ENCODE peak calls at places on chromosomes 16 and 17, in seven cellular contexts. One of them, this sample, is unnamed.

GRCh38 chr17:35577826-35578194 is 561 bp downstream of the PEX12 start:
- DNase-seq in left kidney: peak; percentile 70
- DNase-seq in germinal center: peak; percentile 11
- DNase-seq in HFF-Myc: no peak
- DNase-seq in activated CD8-positive, alpha-beta memory T cell treated with anti-CD3 and anti-CD28 coated beads for 4 hours: no peak
- DNase-seq in activated effector memory CD4-positive, alpha-beta T cell treated with anti-CD3 and anti-CD28 coated beads, Interleukin-2, amount 50 U/mL, for 16 hours: no peak
- DNase-seq in ovary: no peak
- DNase-seq in this sample: no peak

GRCh38 chr16:54152362-54153239 is 134.0 kb downstream of the IRX3 start:
- DNase-seq in ovary: no peak
- DNase-seq in activated CD8-positive, alpha-beta memory T cell treated with anti-CD3 and anti-CD28 coated beads for 4 hours: no peak
- DNase-seq in HFF-Myc: no peak
- DNase-seq in activated effector memory CD4-positive, alpha-beta T cell treated with anti-CD3 and anti-CD28 coated beads, Interleukin-2, amount 50 U/mL, for 16 hours: no peak
- DNase-seq in germinal center: no peak
- DNase-seq in left kidney: no peak
- DNase-seq in this sample: no peak

GRCh38 chr17:61018938-61019337 is 341.3 kb downstream of the BCAS3 start:
- DNase-seq in left kidney: no peak
- DNase-seq in germinal center: no peak
- DNase-seq in HFF-Myc: no peak
- DNase-seq in activated effector memory CD4-positive, alpha-beta T cell treated with anti-CD3 and anti-CD28 coated beads, Interleukin-2, amount 50 U/mL, for 16 hours: no peak
- DNase-seq in activated CD8-positive, alpha-beta memory T cell treated with anti-CD3 and anti-CD28 coated beads for 4 hours: no peak
- DNase-seq in ovary: no peak
- DNase-seq in this sample: no peak

GRCh38 chr16:83631006-83631405 is 176.8 kb upstream of the HSBP1 start:
- DNase-seq in left kidney: no peak
- DNase-seq in HFF-Myc: no peak
- DNase-seq in activated CD8-positive, alpha-beta memory T cell treated with anti-CD3 and anti-CD28 coated beads for 4 hours: no peak
- DNase-seq in ovary: no peak
- DNase-seq in activated effector memory CD4-positive, alpha-beta T cell treated with anti-CD3 and anti-CD28 coated beads, Interleukin-2, amount 50 U/mL, for 16 hours: no peak
- DNase-seq in germinal center: no peak
- DNase-seq in this sample: no peak

GRCh38 chr17:57925361-57925990 is 29.7 kb downstream of the CUEDC1 start:
- DNase-seq in activated CD8-positive, alpha-beta memory T cell treated with anti-CD3 and anti-CD28 coated beads for 4 hours: no peak
- DNase-seq in activated effector memory CD4-positive, alpha-beta T cell treated with anti-CD3 and anti-CD28 coated beads, Interleukin-2, amount 50 U/mL, for 16 hours: no peak
- DNase-seq in HFF-Myc: no peak
- DNase-seq in germinal center: no peak
- DNase-seq in ovary: no peak
- DNase-seq in left kidney: peak; percentile 35
- DNase-seq in this sample: no peak

GRCh38 chr16:74862743-74863244 is 88.2 kb upstream of the FA2H start:
- DNase-seq in ovary: no peak
- DNase-seq in left kidney: peak; percentile 69
- DNase-seq in germinal center: peak; percentile 61
- DNase-seq in HFF-Myc: peak; percentile 27
- DNase-seq in activated effector memory CD4-positive, alpha-beta T cell treated with anti-CD3 and anti-CD28 coated beads, Interleukin-2, amount 50 U/mL, for 16 hours: no peak
- DNase-seq in activated CD8-positive, alpha-beta memory T cell treated with anti-CD3 and anti-CD28 coated beads for 4 hours: no peak
- DNase-seq in this sample: peak; percentile 80

GRCh38 chr17:304461-304860 is 48.1 kb downstream of the RPH3AL start:
- DNase-seq in HFF-Myc: no peak
- DNase-seq in activated CD8-positive, alpha-beta memory T cell treated with anti-CD3 and anti-CD28 coated beads for 4 hours: no peak
- DNase-seq in ovary: peak; percentile 51
- DNase-seq in germinal center: no peak
- DNase-seq in activated effector memory CD4-positive, alpha-beta T cell treated with anti-CD3 and anti-CD28 coated beads, Interleukin-2, amount 50 U/mL, for 16 hours: no peak
- DNase-seq in left kidney: peak; percentile 79
- DNase-seq in this sample: no peak

GRCh38 chr17:77433385-77434135 is 292.8 kb downstream of the SEC14L1 start:
- DNase-seq in germinal center: no peak
- DNase-seq in left kidney: peak; percentile 71
- DNase-seq in HFF-Myc: no peak
- DNase-seq in ovary: peak; percentile 64
- DNase-seq in activated CD8-positive, alpha-beta memory T cell treated with anti-CD3 and anti-CD28 coated beads for 4 hours: no peak
- DNase-seq in activated effector memory CD4-positive, alpha-beta T cell treated with anti-CD3 and anti-CD28 coated beads, Interleukin-2, amount 50 U/mL, for 16 hours: peak; percentile 77
- DNase-seq in this sample: peak; percentile 79

GRCh38 chr17:17228521-17229279 is 8.3 kb downstream of the FLCN start:
- DNase-seq in activated CD8-positive, alpha-beta memory T cell treated with anti-CD3 and anti-CD28 coated beads for 4 hours: no peak
- DNase-seq in left kidney: no peak
- DNase-seq in germinal center: no peak
- DNase-seq in ovary: no peak
- DNase-seq in HFF-Myc: no peak
- DNase-seq in activated effector memory CD4-positive, alpha-beta T cell treated with anti-CD3 and anti-CD28 coated beads, Interleukin-2, amount 50 U/mL, for 16 hours: no peak
- DNase-seq in this sample: no peak

GRCh38 chr16:29710227-29711219 is 31.5 kb downstream of the QPRT start:
- DNase-seq in HFF-Myc: peak; percentile 61
- DNase-seq in activated CD8-positive, alpha-beta memory T cell treated with anti-CD3 and anti-CD28 coated beads for 4 hours: no peak
- DNase-seq in left kidney: peak; percentile 83
- DNase-seq in germinal center: peak; percentile 70
- DNase-seq in ovary: no peak
- DNase-seq in activated effector memory CD4-positive, alpha-beta T cell treated with anti-CD3 and anti-CD28 coated beads, Interleukin-2, amount 50 U/mL, for 16 hours: peak; percentile 65
- DNase-seq in this sample: peak; percentile 66

GRCh38 chr16:50458694-50459271 is 89.4 kb upstream of the NKD1 start:
- DNase-seq in left kidney: no peak
- DNase-seq in ovary: no peak
- DNase-seq in activated CD8-positive, alpha-beta memory T cell treated with anti-CD3 and anti-CD28 coated beads for 4 hours: no peak
- DNase-seq in germinal center: no peak
- DNase-seq in HFF-Myc: no peak
- DNase-seq in activated effector memory CD4-positive, alpha-beta T cell treated with anti-CD3 and anti-CD28 coated beads, Interleukin-2, amount 50 U/mL, for 16 hours: peak; percentile 39
- DNase-seq in this sample: no peak

GRCh38 chr17:77750427-77751043 is 208.0 kb upstream of the TNRC6C start:
- DNase-seq in HFF-Myc: no peak
- DNase-seq in ovary: no peak
- DNase-seq in activated effector memory CD4-positive, alpha-beta T cell treated with anti-CD3 and anti-CD28 coated beads, Interleukin-2, amount 50 U/mL, for 16 hours: peak; percentile 25
- DNase-seq in left kidney: no peak
- DNase-seq in activated CD8-positive, alpha-beta memory T cell treated with anti-CD3 and anti-CD28 coated beads for 4 hours: no peak
- DNase-seq in germinal center: no peak
- DNase-seq in this sample: no peak

GRCh38 chr16:12092347-12092882 is 115.9 kb downstream of the SNX29 start:
- DNase-seq in germinal center: no peak
- DNase-seq in activated effector memory CD4-positive, alpha-beta T cell treated with anti-CD3 and anti-CD28 coated beads, Interleukin-2, amount 50 U/mL, for 16 hours: no peak
- DNase-seq in ovary: peak; percentile 43
- DNase-seq in left kidney: peak; percentile 79
- DNase-seq in HFF-Myc: peak; percentile 50
- DNase-seq in activated CD8-positive, alpha-beta memory T cell treated with anti-CD3 and anti-CD28 coated beads for 4 hours: no peak
- DNase-seq in this sample: no peak

GRCh38 chr16:20792216-20792615 is 14.1 kb downstream of the ERI2 start:
- DNase-seq in left kidney: no peak
- DNase-seq in ovary: no peak
- DNase-seq in activated CD8-positive, alpha-beta memory T cell treated with anti-CD3 and anti-CD28 coated beads for 4 hours: no peak
- DNase-seq in HFF-Myc: no peak
- DNase-seq in activated effector memory CD4-positive, alpha-beta T cell treated with anti-CD3 and anti-CD28 coated beads, Interleukin-2, amount 50 U/mL, for 16 hours: no peak
- DNase-seq in germinal center: no peak
- DNase-seq in this sample: no peak

GRCh38 chr17:74297941-74298340 is 23.9 kb downstream of the DNAI2 start:
- DNase-seq in left kidney: no peak
- DNase-seq in activated CD8-positive, alpha-beta memory T cell treated with anti-CD3 and anti-CD28 coated beads for 4 hours: no peak
- DNase-seq in activated effector memory CD4-positive, alpha-beta T cell treated with anti-CD3 and anti-CD28 coated beads, Interleukin-2, amount 50 U/mL, for 16 hours: peak; percentile 68
- DNase-seq in HFF-Myc: no peak
- DNase-seq in germinal center: no peak
- DNase-seq in ovary: no peak
- DNase-seq in this sample: no peak

GRCh38 chr16:2438121-2438520 is 8.9 kb downstream of the CCNF start:
- DNase-seq in ovary: no peak
- DNase-seq in germinal center: no peak
- DNase-seq in HFF-Myc: no peak
- DNase-seq in left kidney: no peak
- DNase-seq in activated effector memory CD4-positive, alpha-beta T cell treated with anti-CD3 and anti-CD28 coated beads, Interleukin-2, amount 50 U/mL, for 16 hours: no peak
- DNase-seq in activated CD8-positive, alpha-beta memory T cell treated with anti-CD3 and anti-CD28 coated beads for 4 hours: no peak
- DNase-seq in this sample: no peak

GRCh38 chr16:46896314-46896968 is 12.3 kb downstream of the GPT2 start:
- DNase-seq in activated CD8-positive, alpha-beta memory T cell treated with anti-CD3 and anti-CD28 coated beads for 4 hours: no peak
- DNase-seq in germinal center: no peak
- DNase-seq in activated effector memory CD4-positive, alpha-beta T cell treated with anti-CD3 and anti-CD28 coated beads, Interleukin-2, amount 50 U/mL, for 16 hours: no peak
- DNase-seq in left kidney: peak; percentile 75
- DNase-seq in ovary: peak; percentile 47
- DNase-seq in HFF-Myc: no peak
- DNase-seq in this sample: no peak

GRCh38 chr17:51351890-51352289 is 91.5 kb downstream of the UTP18 start:
- DNase-seq in left kidney: no peak
- DNase-seq in germinal center: no peak
- DNase-seq in HFF-Myc: no peak
- DNase-seq in activated CD8-positive, alpha-beta memory T cell treated with anti-CD3 and anti-CD28 coated beads for 4 hours: no peak
- DNase-seq in ovary: peak; percentile 37
- DNase-seq in activated effector memory CD4-positive, alpha-beta T cell treated with anti-CD3 and anti-CD28 coated beads, Interleukin-2, amount 50 U/mL, for 16 hours: no peak
- DNase-seq in this sample: no peak

GRCh38 chr17:19654901-19655300 is 6.3 kb downstream of the ALDH3A2 start:
- DNase-seq in activated effector memory CD4-positive, alpha-beta T cell treated with anti-CD3 and anti-CD28 coated beads, Interleukin-2, amount 50 U/mL, for 16 hours: no peak
- DNase-seq in activated CD8-positive, alpha-beta memory T cell treated with anti-CD3 and anti-CD28 coated beads for 4 hours: no peak
- DNase-seq in HFF-Myc: no peak
- DNase-seq in germinal center: no peak
- DNase-seq in left kidney: no peak
- DNase-seq in ovary: no peak
- DNase-seq in this sample: no peak

This sample was measured in GM20000.